ENCODE peak calls at places on chromosomes 13 and 19, in six cellular contexts. Y is cardiac muscle cell, U is breast epithelium, L is NCI-H446, N is memory B cell, M is NCI-H774. V is an unnamed sample.

GRCh38 chr13:50631041-50631440 is 212.5 kb downstream of the DLEU7 start:
- DNase-seq in Y (no peak), U (no peak), L (no peak), N (no peak), M (no peak), V (no peak)

GRCh38 chr19:32646556-32646955 is 28.4 kb downstream of the ANKRD27 start:
- DNase-seq in Y (no peak), U (no peak), L (no peak), N (no peak), M (no peak), V (no peak)

GRCh38 chr19:39846678-39847486 is 703 bp upstream of the FBL start:
- DNase-seq in Y (peak), U (no peak), L (no peak), N (no peak), M (no peak), V (no peak)

GRCh38 chr19:38551450-38551813 is 66.3 kb downstream of the MAP4K1 start:
- DNase-seq in Y (no peak), U (no peak), L (no peak), N (no peak), M (no peak), V (no peak)

GRCh38 chr13:111372651-111373425 is 52.4 kb downstream of the TEX29 start:
- DNase-seq in Y (no peak), U (no peak), L (no peak), N (no peak), M (no peak), V (no peak)

GRCh38 chr19:13995017-13995728 is 10.9 kb downstream of the RFX1 start:
- DNase-seq in Y (peak), U (no peak), L (peak), N (no peak), M (no peak), V (no peak)

GRCh38 chr19:5147971-5148793 is 179.3 kb downstream of the KDM4B start:
- DNase-seq in Y (no peak), U (no peak), L (no peak), N (no peak), M (no peak), V (no peak)

GRCh38 chr13:24264976-24265375 is 44.4 kb upstream of the C1QTNF9 start:
- DNase-seq in Y (no peak), U (no peak), L (no peak), N (no peak), M (no peak), V (no peak)

GRCh38 chr19:4555657-4556561 is 3.6 kb downstream of the SEMA6B start:
- DNase-seq in Y (no peak), U (no peak), L (no peak), N (no peak), M (peak), V (peak)

GRCh38 chr19:1754651-1755466 is 1.6 kb downstream of the ONECUT3 start:
- DNase-seq in Y (no peak), U (no peak), L (no peak), N (no peak), M (no peak), V (no peak)

GRCh38 chr19:34556500-34556899 is 74.9 kb downstream of the WTIP start:
- DNase-seq in Y (peak), U (no peak), L (no peak), N (no peak), M (no peak), V (peak)

GRCh38 chr19:16609511-16609910 is 18.5 kb downstream of the MED26 start:
- DNase-seq in Y (no peak), U (no peak), L (no peak), N (no peak), M (no peak), V (no peak)

GRCh38 chr13:65133094-65133493 is 2097.0 kb downstream of the PCDH9 start:
- DNase-seq in Y (no peak), U (no peak), L (no peak), N (no peak), M (no peak), V (no peak)

GRCh38 chr13:32911506-32911905 is 104.7 kb upstream of the KL start:
- DNase-seq in Y (peak), U (no peak), L (no peak), N (no peak), M (peak), V (peak)

GRCh38 chr13:65892859-65893258 is 1337.3 kb downstream of the PCDH9 start:
- DNase-seq in Y (peak), U (no peak), L (no peak), N (no peak), M (no peak), V (no peak)

GRCh38 chr19:10915511-10916091 is 12.8 kb downstream of the YIPF2 start:
- DNase-seq in Y (peak), U (no peak), L (no peak), N (no peak), M (no peak), V (no peak)

GRCh38 chr13:24511019-24511823 is 1.4 kb downstream of the PARP4 start:
- DNase-seq in Y (peak), U (no peak), L (no peak), N (peak), M (no peak), V (no peak)

GRCh38 chr13:30790592-30790991 is 55.2 kb downstream of the ALOX5AP start:
- DNase-seq in Y (no peak), U (no peak), L (no peak), N (no peak), M (no peak), V (no peak)

GRCh38 chr13:51093574-51093973 is 17.5 kb downstream of the C13orf42 start:
- DNase-seq in Y (no peak), U (no peak), L (no peak), N (no peak), M (no peak), V (no peak)

GRCh38 chr13:100733261-100733660 is 58.7 kb upstream of the TMTC4 start:
- DNase-seq in Y (no peak), U (no peak), L (no peak), N (no peak), M (no peak), V (no peak)